ENCODE peak calls at places on chromosomes 12 and 14, in eight cellular contexts. D is activated T-helper 1 cell treated with Interleukin-2 at 50 U/mL for 16 hours; U is activated CD8-positive, alpha-beta memory T cell treated with anti-CD3 and anti-CD28 coated beads for 1 hour; Z is LoVo; V is fibroblast of the aortic adventitia; I is occipital lobe; Y is natural killer cell; B is aorta. N is an unnamed sample.

GRCh38 chr12:19431407-19432308 is 7.6 kb upstream of the AEBP2 start:
- DNase-seq in D (no peak), U (no peak), Z (peak), V (peak), I (no peak), Y (no peak), B (peak), N (peak)

GRCh38 chr14:89728964-89729363 is 225.6 kb downstream of the EFCAB11 start:
- DNase-seq in D (no peak), U (no peak), Z (no peak), V (no peak), I (no peak), Y (no peak), B (no peak), N (no peak)

GRCh38 chr12:67358686-67359374 is 89.7 kb downstream of the CAND1 start:
- DNase-seq in D (no peak), U (no peak), Z (no peak), V (peak), I (no peak), Y (no peak), B (no peak), N (no peak)

GRCh38 chr12:55694651-55695050 is 13.1 kb downstream of the ITGA7 start:
- DNase-seq in D (no peak), U (no peak), Z (no peak), V (no peak), I (no peak), Y (no peak), B (peak), N (no peak)

GRCh38 chr12:49825971-49826421 is 2.2 kb downstream of the NCKAP5L start:
- DNase-seq in D (no peak), U (no peak), Z (no peak), V (peak), I (no peak), Y (no peak), B (peak), N (no peak)

GRCh38 chr14:105139831-105140239 is 28.7 kb downstream of the JAG2 start:
- DNase-seq in D (no peak), U (no peak), Z (no peak), V (no peak), I (no peak), Y (no peak), B (no peak), N (no peak)

GRCh38 chr14:102508410-102508773 is 1.2 kb downstream of the ANKRD9 start:
- DNase-seq in D (no peak), U (no peak), Z (peak), V (no peak), I (no peak), Y (no peak), B (no peak), N (no peak)

GRCh38 chr12:6570264-6570887 is 2.3 kb upstream of the NOP2 start:
- DNase-seq in D (no peak), U (no peak), Z (peak), V (peak), I (no peak), Y (peak), B (no peak), N (peak)

GRCh38 chr14:51957950-51958349 is 31.4 kb upstream of the RTRAF start:
- DNase-seq in D (no peak), U (no peak), Z (no peak), V (peak), I (no peak), Y (no peak), B (no peak), N (no peak)

GRCh38 chr14:38211258-38211735 is 3.6 kb downstream of the SSTR1 start:
- DNase-seq in D (no peak), U (no peak), Z (no peak), V (no peak), I (no peak), Y (no peak), B (no peak), N (peak)

GRCh38 chr14:35215110-35215872 is 76.9 kb upstream of the PSMA6 start:
- DNase-seq in D (no peak), U (no peak), Z (peak), V (peak), I (no peak), Y (no peak), B (no peak), N (no peak)

GRCh38 chr14:23138173-23138535 is 19.1 kb upstream of the CEBPE start:
- DNase-seq in D (no peak), U (no peak), Z (peak), V (no peak), I (no peak), Y (no peak), B (no peak), N (no peak)